ENCODE peak calls at places on chromosomes 7 and 10, in seven cellular contexts. K is nephron progenitor cell; S is naive thymus-derived CD8-positive, alpha-beta T cell; P is cardiac septum; Y is dorsolateral prefrontal cortex; E is germinal center; B is effector CD4-positive, alpha-beta T cell. M is an unnamed sample.

GRCh38 chr7:139958599-139959380 is 104.0 kb downstream of the PARP12 start:
- DNase-seq in B (no peak), S (no peak), E (no peak), P (no peak), Y (no peak), K (no peak), M (no peak)

GRCh38 chr7:91759205-91759863 is 121.2 kb downstream of the MTERF1 start:
- DNase-seq in B (no peak), E (no peak), S (no peak), Y (no peak), K (peak), P (no peak), M (no peak)

GRCh38 chr7:128408709-128409434 is 910 bp downstream of the IMPDH1 start:
- DNase-seq in P (no peak), B (no peak), Y (no peak), E (no peak), S (no peak), K (no peak), M (peak)

GRCh38 chr7:102258749-102259107 is 27.9 kb upstream of the SH2B2 start:
- DNase-seq in E (no peak), B (no peak), K (no peak), P (no peak), S (no peak), Y (peak), M (no peak)

GRCh38 chr7:114158275-114158674 is 239.5 kb upstream of the PPP1R3A start:
- DNase-seq in B (no peak), S (no peak), Y (no peak), K (no peak), E (no peak), P (no peak), M (no peak)

GRCh38 chr7:29177963-29178612 is 16.5 kb upstream of the CHN2 start:
- DNase-seq in Y (peak), K (no peak), B (no peak), S (no peak), P (no peak), E (no peak), M (no peak)

GRCh38 chr10:101222683-101223273 is 6.5 kb downstream of the LBX1 start:
- DNase-seq in K (peak), B (no peak), E (no peak), P (no peak), S (no peak), Y (no peak), M (no peak)

GRCh38 chr7:27147211-27148030 is at the start of gene HOXA6:
- DNase-seq in K (peak), P (peak), E (no peak), Y (no peak), S (no peak), B (no peak), M (no peak)

GRCh38 chr10:46250898-46251856 is 35.6 kb upstream of the ANTXRL start:
- DNase-seq in Y (no peak), E (no peak), K (no peak), B (no peak), S (no peak), P (peak), M (no peak)

GRCh38 chr10:122112021-122112616 is 123.2 kb downstream of the TACC2 start:
- DNase-seq in Y (no peak), P (no peak), S (no peak), E (no peak), K (no peak), B (no peak), M (peak)

GRCh38 chr10:112265745-112266144 is 17.5 kb upstream of the TECTB start:
- DNase-seq in Y (no peak), E (no peak), S (no peak), P (no peak), K (no peak), B (no peak), M (no peak)

GRCh38 chr10:29669149-29669548 is 34.4 kb upstream of the SVIL start:
- DNase-seq in S (no peak), K (no peak), Y (no peak), E (no peak), B (no peak), P (no peak), M (no peak)

GRCh38 chr7:20440472-20441105 is 109.9 kb downstream of the ITGB8 start:
- DNase-seq in B (no peak), K (peak), E (peak), P (no peak), S (no peak), Y (no peak), M (no peak)

GRCh38 chr7:47280114-47280513 is 301.8 kb downstream of the TNS3 start:
- DNase-seq in Y (no peak), K (no peak), B (no peak), P (no peak), E (no peak), S (no peak), M (no peak)

GRCh38 chr7:102064361-102065025 is 222.2 kb upstream of the SH2B2 start:
- DNase-seq in E (no peak), B (no peak), P (peak), Y (no peak), K (no peak), S (no peak), M (no peak)

GRCh38 chr7:33547880-33548279 is 357.5 kb upstream of the BMPER start:
- DNase-seq in Y (no peak), S (no peak), B (no peak), P (no peak), K (no peak), E (no peak), M (no peak)

GRCh38 chr10:88735661-88736060 is 24.2 kb upstream of the LIPN start:
- DNase-seq in B (no peak), S (no peak), E (no peak), Y (no peak), P (no peak), K (no peak), M (peak)

GRCh38 chr10:32095116-32095733 is 39.0 kb upstream of the KIF5B start:
- DNase-seq in B (no peak), S (no peak), Y (no peak), P (no peak), K (no peak), E (no peak), M (no peak)

GRCh38 chr10:132876967-132877366 is 65.4 kb downstream of the CFAP46 start:
- DNase-seq in K (no peak), B (no peak), S (no peak), P (peak), E (no peak), Y (no peak), M (no peak)

GRCh38 chr7:102300643-102301211 is 14.1 kb downstream of the SH2B2 start:
- DNase-seq in K (peak), E (no peak), B (no peak), Y (no peak), S (no peak), P (no peak), M (no peak)

GRCh38 chr10:79270471-79271246 is 76.6 kb upstream of the PPIF start:
- DNase-seq in Y (no peak), E (no peak), P (no peak), S (no peak), K (no peak), B (no peak), M (no peak)

GRCh38 chr10:30210296-30210695 is 138.8 kb downstream of the MTPAP start:
- DNase-seq in E (no peak), Y (no peak), B (no peak), K (no peak), S (no peak), P (no peak), M (no peak)

GRCh38 chr7:28405662-28406061 is 6.7 kb upstream of the CREB5 start:
- DNase-seq in E (no peak), B (no peak), S (no peak), P (no peak), Y (no peak), K (no peak), M (peak)

GRCh38 chr10:6120691-6121090 is 31.9 kb downstream of the RBM17 start:
- DNase-seq in B (no peak), P (no peak), Y (peak), K (no peak), E (no peak), S (no peak), M (no peak)

GRCh38 chr10:14047431-14047830 is 283.3 kb downstream of the FRMD4A start:
- DNase-seq in Y (no peak), B (no peak), K (no peak), E (no peak), P (no peak), S (no peak), M (no peak)

GRCh38 chr10:26331376-26331775 is 106.8 kb upstream of the APBB1IP start:
- DNase-seq in K (no peak), B (no peak), P (no peak), S (no peak), Y (no peak), E (no peak), M (no peak)

GRCh38 chr10:71378341-71379117 is 18.2 kb upstream of the CDH23 start:
- DNase-seq in E (peak), S (no peak), K (no peak), Y (no peak), B (no peak), P (no peak), M (no peak)

GRCh38 chr10:124524991-124525653 is 63.5 kb downstream of the LHPP start:
- DNase-seq in B (no peak), E (no peak), S (no peak), K (no peak), P (peak), Y (peak), M (no peak)

GRCh38 chr7:150755473-150756099 is 18.4 kb downstream of the GIMAP5 start:
- DNase-seq in Y (no peak), K (no peak), E (no peak), P (no peak), S (peak), B (peak), M (peak)

GRCh38 chr7:80879849-80880248 is 39.0 kb downstream of the SEMA3C start:
- DNase-seq in P (no peak), B (no peak), Y (no peak), S (no peak), K (no peak), E (no peak), M (no peak)

GRCh38 chr7:148702876-148703670 is 4.4 kb downstream of the CUL1 start:
- DNase-seq in S (no peak), Y (no peak), K (no peak), E (no peak), B (no peak), P (no peak), M (no peak)

GRCh38 chr7:17054836-17055235 is 173.1 kb upstream of the AGR3 start:
- DNase-seq in P (no peak), K (no peak), E (no peak), B (no peak), S (no peak), Y (no peak), M (no peak)

GRCh38 chr7:46079421-46079820 is 158.3 kb upstream of the IGFBP3 start:
- DNase-seq in E (no peak), B (no peak), P (no peak), K (no peak), Y (no peak), S (no peak), M (no peak)

GRCh38 chr7:98352621-98353020 is 48.3 kb downstream of the BAIAP2L1 start:
- DNase-seq in K (no peak), Y (no peak), S (no peak), P (no peak), B (no peak), E (no peak), M (no peak)

GRCh38 chr7:104552102-104552501 is 223.7 kb downstream of the LHFPL3 start:
- DNase-seq in E (peak), S (no peak), K (peak), Y (no peak), P (no peak), B (no peak), M (peak)